ENCODE peak calls at places on chromosomes 1 and 21, in five cellular contexts. One of them, this sample, is unnamed. For H3K9me3 and H3K27me3, the result is how much of the 10 kb centered on the place peaks cover.

GRCh38 chr1:1296070-1297061 is 11.4 kb downstream of the ACAP3 start:
- DNase-seq in body of pancreas: no peak
- DNase-seq in suprapubic skin: no peak
- DNase-seq in fibroblast of lung: no peak
- DNase-seq in right cardiac atrium: no peak
- DNase-seq in this sample: no peak

GRCh38 chr1:175920401-175920800 is 177.0 kb upstream of the TNR start:
- DNase-seq in body of pancreas: no peak
- DNase-seq in suprapubic skin: no peak
- DNase-seq in fibroblast of lung: no peak
- DNase-seq in right cardiac atrium: no peak
- DNase-seq in this sample: no peak

GRCh38 chr1:232016636-232017035 is 390.0 kb downstream of the DISC1 start:
- DNase-seq in body of pancreas: no peak
- DNase-seq in suprapubic skin: no peak
- DNase-seq in fibroblast of lung: peak
- DNase-seq in right cardiac atrium: no peak
- DNase-seq in this sample: no peak

GRCh38 chr21:41965447-41966340 is 11.9 kb upstream of the C2CD2 start:
- DNase-seq in body of pancreas: no peak
- DNase-seq in suprapubic skin: no peak
- DNase-seq in fibroblast of lung: no peak
- DNase-seq in right cardiac atrium: no peak
- DNase-seq in this sample: no peak

GRCh38 chr1:93124556-93125368 is 45.7 kb downstream of the MTF2 start:
- DNase-seq in body of pancreas: no peak
- DNase-seq in suprapubic skin: no peak
- DNase-seq in fibroblast of lung: no peak
- DNase-seq in right cardiac atrium: no peak
- DNase-seq in this sample: no peak

GRCh38 chr1:188709146-188709545 is 1768.5 kb downstream of the BRINP3 start:
- DNase-seq in body of pancreas: no peak
- DNase-seq in suprapubic skin: no peak
- DNase-seq in fibroblast of lung: peak
- DNase-seq in right cardiac atrium: no peak
- DNase-seq in this sample: no peak

GRCh38 chr1:38084700-38085099 is 38.1 kb upstream of the POU3F1 start:
- DNase-seq in body of pancreas: peak
- DNase-seq in suprapubic skin: no peak
- DNase-seq in fibroblast of lung: no peak
- DNase-seq in right cardiac atrium: no peak
- DNase-seq in this sample: no peak

GRCh38 chr1:227899141-227899819 is 48.5 kb downstream of the WNT9A start:
- DNase-seq in body of pancreas: no peak
- DNase-seq in suprapubic skin: peak
- DNase-seq in fibroblast of lung: no peak
- DNase-seq in right cardiac atrium: peak
- DNase-seq in this sample: no peak

GRCh38 chr1:244064621-244065020 is 13.5 kb downstream of the ZBTB18 start:
- DNase-seq in body of pancreas: no peak
- DNase-seq in suprapubic skin: no peak
- DNase-seq in fibroblast of lung: no peak
- DNase-seq in right cardiac atrium: no peak
- DNase-seq in this sample: no peak

GRCh38 chr21:32756096-32756495 is 15.5 kb downstream of the PAXBP1 start:
- DNase-seq in body of pancreas: no peak
- DNase-seq in suprapubic skin: no peak
- DNase-seq in fibroblast of lung: no peak
- DNase-seq in right cardiac atrium: no peak
- DNase-seq in this sample: no peak

GRCh38 chr1:231072502-231072901 is 32.4 kb upstream of the FAM89A start:
- DNase-seq in body of pancreas: no peak
- DNase-seq in suprapubic skin: no peak
- DNase-seq in fibroblast of lung: no peak
- DNase-seq in right cardiac atrium: no peak
- DNase-seq in this sample: no peak

GRCh38 chr21:39676054-39676771 is 63.5 kb downstream of the B3GALT5 start:
- DNase-seq in body of pancreas: no peak
- DNase-seq in suprapubic skin: no peak
- DNase-seq in fibroblast of lung: peak
- DNase-seq in right cardiac atrium: no peak
- DNase-seq in this sample: no peak

GRCh38 chr1:20361401-20361800 is 70.7 kb downstream of the VWA5B1 start:
- DNase-seq in body of pancreas: no peak
- DNase-seq in suprapubic skin: no peak
- DNase-seq in fibroblast of lung: peak
- DNase-seq in right cardiac atrium: no peak
- DNase-seq in this sample: no peak

GRCh38 chr1:150562384-150563339 is 13.5 kb downstream of the ADAMTSL4 start:
- DNase-seq in body of pancreas: no peak
- DNase-seq in suprapubic skin: no peak
- DNase-seq in fibroblast of lung: no peak
- DNase-seq in right cardiac atrium: peak
- DNase-seq in this sample: peak

GRCh38 chr1:180415985-180416633 is 86.3 kb downstream of the ACBD6 start:
- DNase-seq in body of pancreas: no peak
- DNase-seq in suprapubic skin: no peak
- DNase-seq in fibroblast of lung: peak
- DNase-seq in right cardiac atrium: no peak
- DNase-seq in this sample: no peak

GRCh38 chr1:2825487-2826189 is 24.1 kb upstream of the TTC34 start:
- DNase-seq in body of pancreas: no peak
- DNase-seq in suprapubic skin: no peak
- DNase-seq in fibroblast of lung: no peak
- DNase-seq in right cardiac atrium: peak
- DNase-seq in this sample: no peak
- H3K9me3 ChIP-seq in body of pancreas: under half
- H3K9me3 ChIP-seq in suprapubic skin: under half
- H3K9me3 ChIP-seq in fibroblast of lung: under half
- H3K9me3 ChIP-seq in right cardiac atrium: under half
- H3K9me3 ChIP-seq in this sample: under half

GRCh38 chr1:156384658-156385057 is 15.6 kb downstream of the RHBG start:
- DNase-seq in body of pancreas: no peak
- DNase-seq in suprapubic skin: no peak
- DNase-seq in fibroblast of lung: no peak
- DNase-seq in right cardiac atrium: no peak
- DNase-seq in this sample: no peak

GRCh38 chr1:156379420-156380165 is 10.6 kb downstream of the RHBG start:
- DNase-seq in body of pancreas: no peak
- DNase-seq in suprapubic skin: no peak
- DNase-seq in fibroblast of lung: peak
- DNase-seq in right cardiac atrium: no peak
- DNase-seq in this sample: no peak

GRCh38 chr1:156384007-156384406 is 15.0 kb downstream of the RHBG start:
- DNase-seq in body of pancreas: no peak
- DNase-seq in suprapubic skin: no peak
- DNase-seq in fibroblast of lung: no peak
- DNase-seq in right cardiac atrium: no peak
- DNase-seq in this sample: no peak

GRCh38 chr1:156383023-156383422 is 14.0 kb downstream of the RHBG start:
- DNase-seq in body of pancreas: peak
- DNase-seq in suprapubic skin: no peak
- DNase-seq in fibroblast of lung: peak
- DNase-seq in right cardiac atrium: peak
- DNase-seq in this sample: peak

GRCh38 chr1:156382561-156382960 is 13.6 kb downstream of the RHBG start:
- DNase-seq in body of pancreas: no peak
- DNase-seq in suprapubic skin: no peak
- DNase-seq in fibroblast of lung: no peak
- DNase-seq in right cardiac atrium: no peak
- DNase-seq in this sample: no peak
- H3K27me3 ChIP-seq in body of pancreas: under half
- H3K27me3 ChIP-seq in suprapubic skin: under half
- H3K27me3 ChIP-seq in fibroblast of lung: under half
- H3K27me3 ChIP-seq in right cardiac atrium: under half
- H3K27me3 ChIP-seq in this sample: under half

DNA sequence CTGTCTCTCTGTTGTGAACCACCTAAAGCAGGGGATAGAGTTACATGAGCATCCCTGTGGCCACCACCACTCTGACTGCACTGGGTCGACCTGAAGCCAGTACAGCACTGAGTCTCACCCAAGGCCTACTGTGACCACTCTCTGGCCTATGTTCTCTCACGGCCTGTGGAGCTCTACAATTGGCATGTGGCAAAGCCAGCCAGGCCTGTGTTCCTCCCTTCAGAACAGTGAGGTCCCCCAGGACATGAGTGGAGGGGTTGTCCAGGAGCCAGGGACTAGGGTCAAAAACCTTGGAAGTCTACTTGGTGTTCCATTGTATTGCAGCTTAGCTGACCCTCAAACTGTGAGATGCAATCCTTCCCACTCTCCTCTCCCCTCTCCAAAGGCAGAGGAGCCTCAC is 42.7 kb upstream of the FMO3 start:
- DNase-seq in body of pancreas: no peak
- DNase-seq in suprapubic skin: no peak
- DNase-seq in fibroblast of lung: no peak
- DNase-seq in right cardiac atrium: no peak
- DNase-seq in this sample: no peak
- H3K9me3 ChIP-seq in body of pancreas: under half
- H3K9me3 ChIP-seq in suprapubic skin: under half
- H3K9me3 ChIP-seq in fibroblast of lung: under half
- H3K9me3 ChIP-seq in right cardiac atrium: under half
- H3K9me3 ChIP-seq in this sample: under half

DNA sequence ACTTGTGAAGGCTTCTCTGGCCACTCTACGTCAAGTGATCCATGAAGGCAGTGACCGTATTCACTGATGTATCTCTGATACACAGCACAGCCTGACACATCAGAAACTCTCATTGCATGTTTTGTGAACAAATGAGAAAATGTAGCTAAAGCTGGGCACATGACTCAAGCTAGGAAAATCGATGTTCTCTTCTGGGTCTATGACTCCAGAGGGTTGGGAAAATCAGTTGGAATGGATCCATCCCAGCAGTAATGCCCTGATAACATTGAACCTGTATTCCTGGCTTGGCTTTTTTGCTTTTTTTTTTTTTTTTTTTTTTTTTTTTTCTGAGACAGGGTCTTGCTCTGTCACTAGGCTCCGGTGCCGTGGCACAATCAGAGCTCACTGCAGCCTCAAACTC is 395.7 kb downstream of the KCNH1 start:
- DNase-seq in body of pancreas: no peak
- DNase-seq in suprapubic skin: no peak
- DNase-seq in fibroblast of lung: no peak
- DNase-seq in right cardiac atrium: no peak
- DNase-seq in this sample: no peak
- H3K27me3 ChIP-seq in body of pancreas: under half
- H3K27me3 ChIP-seq in suprapubic skin: under half
- H3K27me3 ChIP-seq in fibroblast of lung: under half
- H3K27me3 ChIP-seq in right cardiac atrium: under half
- H3K27me3 ChIP-seq in this sample: under half

GRCh38 chr1:152786077-152786476 is at the start of gene LCE1E:
- DNase-seq in body of pancreas: no peak
- DNase-seq in suprapubic skin: no peak
- DNase-seq in fibroblast of lung: no peak
- DNase-seq in right cardiac atrium: no peak
- DNase-seq in this sample: no peak

GRCh38 chr1:152777510-152778137 is 2.7 kb downstream of the LCE1F start:
- DNase-seq in body of pancreas: no peak
- DNase-seq in suprapubic skin: no peak
- DNase-seq in fibroblast of lung: no peak
- DNase-seq in right cardiac atrium: no peak
- DNase-seq in this sample: no peak

DNA sequence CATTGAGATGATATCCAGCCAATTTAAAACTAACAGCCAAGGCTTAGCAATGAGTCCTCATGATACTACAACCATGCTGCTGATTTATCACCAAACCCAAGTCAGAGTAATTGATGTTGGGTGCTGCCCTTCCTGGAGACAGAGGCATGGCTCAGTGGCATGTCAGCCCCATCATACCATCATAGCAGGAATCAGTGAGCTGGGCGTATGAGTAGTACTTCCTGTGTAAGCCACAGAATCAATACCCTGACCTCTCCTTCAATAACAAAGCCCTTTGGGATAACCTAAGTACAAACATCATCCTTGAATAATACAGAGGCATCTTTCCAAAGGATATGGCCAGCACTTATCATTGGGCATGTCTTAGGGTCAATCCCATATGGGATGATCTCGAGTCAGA is 3.0 kb upstream of the LCE1E start:
- DNase-seq in body of pancreas: no peak
- DNase-seq in suprapubic skin: no peak
- DNase-seq in fibroblast of lung: no peak
- DNase-seq in right cardiac atrium: no peak
- DNase-seq in this sample: no peak
- H3K9me3 ChIP-seq in body of pancreas: under half
- H3K9me3 ChIP-seq in suprapubic skin: under half
- H3K9me3 ChIP-seq in fibroblast of lung: under half
- H3K9me3 ChIP-seq in right cardiac atrium: under half
- H3K9me3 ChIP-seq in this sample: under half